ENCODE peak calls at places on chromosome 21, in ten cellular contexts. One of them, this sample, is unnamed. For H3K9me3, the result is how much of the 10 kb centered on the place peaks cover.

GRCh38 chr21:32306021-32306780 is 7.5 kb downstream of the MRAP start:
- DNase-seq in tibial nerve: no peak
- DNase-seq in body of pancreas: no peak
- DNase-seq in sigmoid colon: no peak
- DNase-seq in spleen: no peak
- DNase-seq in esophagus squamous epithelium: no peak
- DNase-seq in breast epithelium: no peak
- DNase-seq in ovary: no peak
- DNase-seq in stomach: no peak
- DNase-seq in K562: peak
- DNase-seq in this sample: no peak

GRCh38 chr21:33951276-33952178 is 35.9 kb upstream of the ATP5PO start:
- DNase-seq in tibial nerve: no peak
- DNase-seq in body of pancreas: no peak
- DNase-seq in sigmoid colon: no peak
- DNase-seq in spleen: no peak
- DNase-seq in esophagus squamous epithelium: no peak
- DNase-seq in breast epithelium: no peak
- DNase-seq in ovary: no peak
- DNase-seq in stomach: no peak
- DNase-seq in K562: no peak
- DNase-seq in this sample: no peak

GRCh38 chr21:46129846-46130651 is 25.3 kb downstream of the FTCD start:
- DNase-seq in tibial nerve: no peak
- DNase-seq in body of pancreas: no peak
- DNase-seq in sigmoid colon: no peak
- DNase-seq in spleen: peak
- DNase-seq in esophagus squamous epithelium: no peak
- DNase-seq in breast epithelium: no peak
- DNase-seq in ovary: no peak
- DNase-seq in stomach: no peak
- DNase-seq in K562: no peak
- DNase-seq in this sample: no peak

GRCh38 chr21:43368685-43369084 is 58.2 kb downstream of the SIK1 start:
- DNase-seq in tibial nerve: no peak
- DNase-seq in body of pancreas: no peak
- DNase-seq in sigmoid colon: no peak
- DNase-seq in spleen: no peak
- DNase-seq in esophagus squamous epithelium: no peak
- DNase-seq in breast epithelium: no peak
- DNase-seq in ovary: no peak
- DNase-seq in stomach: no peak
- DNase-seq in K562: no peak
- DNase-seq in this sample: no peak

GRCh38 chr21:28636988-28637691 is 355.5 kb downstream of the LTN1 start:
- DNase-seq in tibial nerve: no peak
- DNase-seq in body of pancreas: no peak
- DNase-seq in sigmoid colon: no peak
- DNase-seq in spleen: no peak
- DNase-seq in esophagus squamous epithelium: no peak
- DNase-seq in breast epithelium: no peak
- DNase-seq in ovary: no peak
- DNase-seq in stomach: no peak
- DNase-seq in K562: no peak
- DNase-seq in this sample: no peak

GRCh38 chr21:36247316-36247715 is 72.7 kb upstream of the MORC3 start:
- DNase-seq in tibial nerve: no peak
- DNase-seq in body of pancreas: no peak
- DNase-seq in sigmoid colon: no peak
- DNase-seq in spleen: no peak
- DNase-seq in esophagus squamous epithelium: no peak
- DNase-seq in breast epithelium: no peak
- DNase-seq in ovary: no peak
- DNase-seq in stomach: no peak
- DNase-seq in K562: no peak
- DNase-seq in this sample: no peak

GRCh38 chr21:31710586-31710985 is 21.3 kb downstream of the SCAF4 start:
- DNase-seq in tibial nerve: no peak
- DNase-seq in body of pancreas: no peak
- DNase-seq in sigmoid colon: no peak
- DNase-seq in spleen: no peak
- DNase-seq in esophagus squamous epithelium: no peak
- DNase-seq in breast epithelium: no peak
- DNase-seq in ovary: no peak
- DNase-seq in stomach: no peak
- DNase-seq in K562: no peak
- DNase-seq in this sample: no peak

GRCh38 chr21:37130971-37131370 is 57.9 kb downstream of the TTC3 start:
- DNase-seq in tibial nerve: no peak
- DNase-seq in body of pancreas: no peak
- DNase-seq in sigmoid colon: no peak
- DNase-seq in spleen: no peak
- DNase-seq in esophagus squamous epithelium: no peak
- DNase-seq in breast epithelium: no peak
- DNase-seq in ovary: no peak
- DNase-seq in stomach: no peak
- DNase-seq in K562: no peak
- DNase-seq in this sample: no peak

GRCh38 chr21:32423320-32423719 is 10.8 kb downstream of the EVA1C start:
- DNase-seq in tibial nerve: no peak
- DNase-seq in body of pancreas: no peak
- DNase-seq in sigmoid colon: no peak
- DNase-seq in spleen: no peak
- DNase-seq in esophagus squamous epithelium: no peak
- DNase-seq in breast epithelium: no peak
- DNase-seq in ovary: no peak
- DNase-seq in stomach: no peak
- DNase-seq in K562: no peak
- DNase-seq in this sample: no peak

GRCh38 chr21:33971492-33972013 is 55.9 kb upstream of the ATP5PO start:
- DNase-seq in tibial nerve: no peak
- DNase-seq in body of pancreas: no peak
- DNase-seq in sigmoid colon: no peak
- DNase-seq in spleen: no peak
- DNase-seq in esophagus squamous epithelium: no peak
- DNase-seq in breast epithelium: no peak
- DNase-seq in ovary: no peak
- DNase-seq in stomach: no peak
- DNase-seq in K562: no peak
- DNase-seq in this sample: no peak

GRCh38 chr21:14684071-14684470 is 138.0 kb upstream of the SAMSN1 start:
- DNase-seq in tibial nerve: no peak
- DNase-seq in body of pancreas: no peak
- DNase-seq in sigmoid colon: no peak
- DNase-seq in spleen: no peak
- DNase-seq in esophagus squamous epithelium: no peak
- DNase-seq in breast epithelium: no peak
- DNase-seq in ovary: no peak
- DNase-seq in stomach: no peak
- DNase-seq in K562: no peak
- DNase-seq in this sample: no peak

GRCh38 chr21:9741343-9741742 is 780.0 kb upstream of the TPTE start:
- DNase-seq in tibial nerve: no peak
- DNase-seq in body of pancreas: no peak
- DNase-seq in sigmoid colon: no peak
- DNase-seq in spleen: no peak
- DNase-seq in esophagus squamous epithelium: no peak
- DNase-seq in breast epithelium: no peak
- DNase-seq in ovary: no peak
- DNase-seq in stomach: no peak
- DNase-seq in K562: no peak
- DNase-seq in this sample: no peak

GRCh38 chr21:25563399-25564116 is 43.7 kb downstream of the MRPL39 start:
- DNase-seq in tibial nerve: no peak
- DNase-seq in body of pancreas: no peak
- DNase-seq in sigmoid colon: no peak
- DNase-seq in spleen: no peak
- DNase-seq in esophagus squamous epithelium: no peak
- DNase-seq in breast epithelium: no peak
- DNase-seq in ovary: no peak
- DNase-seq in stomach: no peak
- DNase-seq in K562: no peak
- DNase-seq in this sample: no peak

GRCh38 chr21:19181604-19182140 is 778.1 kb upstream of the TMPRSS15 start:
- DNase-seq in tibial nerve: no peak
- DNase-seq in body of pancreas: peak
- DNase-seq in sigmoid colon: no peak
- DNase-seq in spleen: no peak
- DNase-seq in esophagus squamous epithelium: no peak
- DNase-seq in breast epithelium: no peak
- DNase-seq in ovary: no peak
- DNase-seq in stomach: no peak
- DNase-seq in K562: no peak
- DNase-seq in this sample: no peak

GRCh38 chr21:33313183-33313582 is 11.6 kb upstream of the IFNAR1 start:
- DNase-seq in tibial nerve: no peak
- DNase-seq in body of pancreas: no peak
- DNase-seq in sigmoid colon: no peak
- DNase-seq in spleen: no peak
- DNase-seq in esophagus squamous epithelium: no peak
- DNase-seq in breast epithelium: no peak
- DNase-seq in ovary: no peak
- DNase-seq in stomach: no peak
- DNase-seq in K562: no peak
- DNase-seq in this sample: no peak

GRCh38 chr21:43775795-43776430 is at the start of gene CSTB:
- DNase-seq in tibial nerve: peak
- DNase-seq in body of pancreas: peak
- DNase-seq in sigmoid colon: peak
- DNase-seq in spleen: peak
- DNase-seq in esophagus squamous epithelium: no peak
- DNase-seq in breast epithelium: peak
- DNase-seq in ovary: peak
- DNase-seq in stomach: peak
- DNase-seq in K562: no peak
- DNase-seq in this sample: peak

GRCh38 chr21:46084709-46085108 is 13.2 kb upstream of the COL6A2 start:
- DNase-seq in tibial nerve: no peak
- DNase-seq in body of pancreas: no peak
- DNase-seq in sigmoid colon: peak
- DNase-seq in spleen: no peak
- DNase-seq in esophagus squamous epithelium: no peak
- DNase-seq in breast epithelium: peak
- DNase-seq in ovary: peak
- DNase-seq in stomach: no peak
- DNase-seq in K562: no peak
- DNase-seq in this sample: no peak

GRCh38 chr21:45318556-45319341 is 31.1 kb upstream of the POFUT2 start:
- DNase-seq in tibial nerve: no peak
- DNase-seq in body of pancreas: peak
- DNase-seq in sigmoid colon: peak
- DNase-seq in spleen: peak
- DNase-seq in esophagus squamous epithelium: no peak
- DNase-seq in breast epithelium: no peak
- DNase-seq in ovary: peak
- DNase-seq in stomach: peak
- DNase-seq in K562: peak
- DNase-seq in this sample: peak

GRCh38 chr21:38821248-38821647 is 15.5 kb downstream of the ETS2 start:
- DNase-seq in tibial nerve: no peak
- DNase-seq in body of pancreas: no peak
- DNase-seq in sigmoid colon: no peak
- DNase-seq in spleen: no peak
- DNase-seq in esophagus squamous epithelium: no peak
- DNase-seq in breast epithelium: no peak
- DNase-seq in ovary: no peak
- DNase-seq in stomach: no peak
- DNase-seq in K562: no peak
- DNase-seq in this sample: no peak
- TF ChIP-seq POLR2A in tibial nerve: no peak
- TF ChIP-seq POLR2A in body of pancreas: no peak
- TF ChIP-seq POLR2A in sigmoid colon: no peak
- TF ChIP-seq POLR2A in spleen: no peak
- TF ChIP-seq POLR2A in esophagus squamous epithelium: no peak
- TF ChIP-seq POLR2A in breast epithelium: no peak
- TF ChIP-seq POLR2A in ovary: no peak
- TF ChIP-seq POLR2A in stomach: no peak
- TF ChIP-seq POLR2A in K562: no peak
- TF ChIP-seq POLR2A in this sample: no peak

DNA sequence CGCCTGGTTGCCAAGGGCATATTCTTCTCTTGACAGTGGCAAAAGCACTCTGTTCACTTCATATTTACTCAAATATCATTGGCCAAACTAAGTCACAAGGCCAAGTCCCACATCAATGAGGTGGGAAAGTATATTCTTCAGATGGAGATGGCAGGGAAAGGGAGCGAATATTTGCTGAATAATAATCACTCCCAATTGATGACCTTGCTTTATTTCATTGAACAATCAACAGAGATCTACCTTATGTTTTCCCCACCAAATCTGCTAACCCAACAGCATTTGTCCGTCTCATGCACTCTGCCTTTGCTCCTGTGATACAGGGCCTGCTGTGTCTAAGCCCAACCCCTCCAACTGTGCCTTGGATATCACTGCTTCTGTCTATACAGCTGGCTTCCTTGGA is 45.2 kb upstream of the PCP4 start:
- DNase-seq in tibial nerve: no peak
- DNase-seq in body of pancreas: no peak
- DNase-seq in sigmoid colon: no peak
- DNase-seq in spleen: no peak
- DNase-seq in esophagus squamous epithelium: no peak
- DNase-seq in breast epithelium: no peak
- DNase-seq in ovary: no peak
- DNase-seq in stomach: no peak
- DNase-seq in K562: no peak
- DNase-seq in this sample: no peak
- H3K9me3 ChIP-seq in tibial nerve: under half
- H3K9me3 ChIP-seq in body of pancreas: under half
- H3K9me3 ChIP-seq in sigmoid colon: under half
- H3K9me3 ChIP-seq in spleen: under half
- H3K9me3 ChIP-seq in esophagus squamous epithelium: under half
- H3K9me3 ChIP-seq in breast epithelium: under half
- H3K9me3 ChIP-seq in ovary: under half
- H3K9me3 ChIP-seq in stomach: under half
- H3K9me3 ChIP-seq in K562: under half
- H3K9me3 ChIP-seq in this sample: under half

GRCh38 chr21:26842976-26843911 is 2.0 kb downstream of the ADAMTS1 start:
- DNase-seq in tibial nerve: peak
- DNase-seq in body of pancreas: peak
- DNase-seq in sigmoid colon: peak
- DNase-seq in spleen: peak
- DNase-seq in esophagus squamous epithelium: no peak
- DNase-seq in breast epithelium: peak
- DNase-seq in ovary: peak
- DNase-seq in stomach: peak
- DNase-seq in K562: no peak
- DNase-seq in this sample: peak
- TF ChIP-seq POLR2A in tibial nerve: peak
- TF ChIP-seq POLR2A in body of pancreas: peak
- TF ChIP-seq POLR2A in sigmoid colon: no peak
- TF ChIP-seq POLR2A in spleen: no peak
- TF ChIP-seq POLR2A in esophagus squamous epithelium: peak
- TF ChIP-seq POLR2A in breast epithelium: no peak
- TF ChIP-seq POLR2A in ovary: peak
- TF ChIP-seq POLR2A in stomach: no peak
- TF ChIP-seq POLR2A in K562: no peak
- TF ChIP-seq POLR2A in this sample: peak

DNA sequence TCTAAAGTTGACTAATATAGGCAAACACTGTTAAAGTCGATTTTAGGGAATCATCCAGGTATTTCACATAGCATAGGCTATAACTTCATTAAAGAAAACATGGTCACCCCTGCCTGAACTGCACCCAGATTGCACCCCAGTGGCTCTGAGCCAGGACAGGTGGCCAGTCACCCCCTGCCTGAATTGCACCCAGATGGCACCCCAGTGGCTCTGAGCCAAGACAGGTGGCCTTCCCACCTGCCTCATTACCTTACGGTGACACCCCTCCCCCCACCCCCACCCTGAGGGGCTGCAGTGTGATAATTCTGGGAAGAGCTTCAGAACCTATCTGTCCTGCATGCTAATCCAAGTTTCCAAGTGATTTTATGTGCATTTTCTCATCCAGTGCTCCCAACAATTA is 78.9 kb downstream of the DSCAM start:
- DNase-seq in tibial nerve: no peak
- DNase-seq in body of pancreas: no peak
- DNase-seq in sigmoid colon: no peak
- DNase-seq in spleen: no peak
- DNase-seq in esophagus squamous epithelium: no peak
- DNase-seq in breast epithelium: no peak
- DNase-seq in ovary: no peak
- DNase-seq in stomach: no peak
- DNase-seq in K562: no peak
- DNase-seq in this sample: no peak
- H3K9me3 ChIP-seq in tibial nerve: under half
- H3K9me3 ChIP-seq in body of pancreas: under half
- H3K9me3 ChIP-seq in sigmoid colon: under half
- H3K9me3 ChIP-seq in spleen: under half
- H3K9me3 ChIP-seq in esophagus squamous epithelium: under half
- H3K9me3 ChIP-seq in breast epithelium: under half
- H3K9me3 ChIP-seq in ovary: under half
- H3K9me3 ChIP-seq in stomach: under half
- H3K9me3 ChIP-seq in K562: under half
- H3K9me3 ChIP-seq in this sample: under half

This sample was measured in uterus.